ENCODE peak calls at places on chromosomes 12 and 14, in ten cellular contexts. M is Peyer's patch; T is GM23248; U is left ventricle myocardium inferior; C is fibroblast of lung; W is CD8-positive, alpha-beta T cell; P is cardiac muscle cell; N is pancreas; K is keratinocyte; A is mesendoderm. V is an unnamed sample. For H3K27me3 and H3K4me1, the result is how much of the 10 kb centered on the place peaks cover.

GRCh38 chr12:113007166-113007565 is 28.8 kb downstream of the OAS2 start:
- DNase-seq in M (no peak), T (peak), U (no peak), C (peak), W (no peak), P (peak), N (no peak), K (no peak), A (no peak), V (no peak)

GRCh38 chr12:97308576-97309198 is 153.9 kb upstream of the RMST start:
- DNase-seq in M (no peak), T (peak), U (no peak), C (peak), W (no peak), P (peak), N (no peak), K (peak), A (peak), V (peak)

GRCh38 chr12:30145351-30146017 is 361.7 kb upstream of the TMTC1 start:
- DNase-seq in M (no peak), T (no peak), U (no peak), C (peak), W (no peak), P (no peak), N (no peak), K (no peak), A (no peak), V (no peak)

GRCh38 chr14:77638738-77639137 is 22.3 kb upstream of the SPTLC2 start:
- DNase-seq in M (no peak), T (peak), U (no peak), C (peak), W (no peak), P (peak), N (no peak), K (peak), A (no peak), V (no peak)

GRCh38 chr14:94388027-94388895 is at the start of gene SERPINA1:
- DNase-seq in M (peak), T (peak), U (no peak), C (peak), W (no peak), P (no peak), N (no peak), K (no peak), A (no peak), V (no peak)

GRCh38 chr14:49879683-49880204 is 13.1 kb upstream of the ARF6 start:
- DNase-seq in M (peak), T (peak), U (no peak), C (peak), W (peak), P (peak), N (no peak), K (no peak), A (peak), V (peak)

GRCh38 chr12:56699020-56699661 is 11.1 kb upstream of the PTGES3 start:
- DNase-seq in M (no peak), T (no peak), U (no peak), C (no peak), W (no peak), P (peak), N (no peak), K (no peak), A (no peak), V (no peak)

GRCh38 chr12:132470417-132470816 is 19.5 kb upstream of the FBRSL1 start:
- DNase-seq in M (no peak), T (no peak), U (no peak), C (no peak), W (no peak), P (no peak), N (no peak), K (no peak), A (no peak), V (no peak)

GRCh38 chr14:96799489-96800056 is 2.4 kb downstream of the VRK1 start:
- DNase-seq in M (no peak), T (no peak), U (no peak), C (no peak), W (no peak), P (no peak), N (no peak), K (no peak), A (no peak), V (peak)

GRCh38 chr14:24334431-24335271 is at the start of gene ADCY4:
- DNase-seq in M (no peak), T (peak), U (peak), C (no peak), W (no peak), P (peak), N (peak), K (no peak), A (no peak), V (no peak)

GRCh38 chr12:48750215-48750614 is 33.7 kb upstream of the CCNT1 start:
- DNase-seq in M (no peak), T (peak), U (no peak), C (peak), W (no peak), P (no peak), N (no peak), K (no peak), A (no peak), V (no peak)

GRCh38 chr14:44759263-44759662 is 202.5 kb downstream of the KLHL28 start:
- DNase-seq in M (no peak), T (no peak), U (no peak), C (no peak), W (no peak), P (peak), N (no peak), K (no peak), A (no peak), V (peak)

GRCh38 chr12:13277278-13277677 is 80.8 kb downstream of the EMP1 start:
- DNase-seq in M (no peak), T (no peak), U (no peak), C (no peak), W (no peak), P (no peak), N (no peak), K (no peak), A (no peak), V (no peak)

GRCh38 chr14:74302160-74302628 is 540 bp downstream of the ABCD4 start:
- DNase-seq in M (no peak), T (peak), U (no peak), C (peak), W (no peak), P (peak), N (no peak), K (no peak), A (peak), V (peak)

GRCh38 chr12:108532061-108532848 is 17.2 kb downstream of the FICD start:
- DNase-seq in M (no peak), T (no peak), U (no peak), C (no peak), W (no peak), P (no peak), N (no peak), K (no peak), A (no peak), V (no peak)

GRCh38 chr14:89283327-89284060 is 133.5 kb downstream of the FOXN3 start:
- DNase-seq in M (no peak), T (no peak), U (no peak), C (no peak), W (no peak), P (no peak), N (no peak), K (no peak), A (no peak), V (no peak)

GRCh38 chr12:50862316-50862715 is 19.6 kb downstream of the TMPRSS12 start:
- DNase-seq in M (no peak), T (peak), U (no peak), C (peak), W (no peak), P (peak), N (no peak), K (peak), A (no peak), V (no peak)

GRCh38 chr14:51093371-51094281 is 1.3 kb downstream of the TRIM9 start:
- DNase-seq in M (peak), T (no peak), U (peak), C (peak), W (peak), P (peak), N (peak), K (no peak), A (peak), V (peak)

GRCh38 chr12:82696543-82696942 is 9.8 kb downstream of the TMTC2 start:
- DNase-seq in M (no peak), T (no peak), U (no peak), C (no peak), W (no peak), P (no peak), N (no peak), K (no peak), A (no peak), V (no peak)

GRCh38 chr12:25677180-25677937 is 124.3 kb upstream of the LMNTD1 start:
- DNase-seq in M (no peak), T (peak), U (no peak), C (peak), W (no peak), P (peak), N (no peak), K (no peak), A (no peak), V (no peak)

GRCh38 chr14:49982522-49982951 is 89.7 kb downstream of the ARF6 start:
- DNase-seq in M (peak), T (peak), U (no peak), C (peak), W (no peak), P (peak), N (no peak), K (no peak), A (no peak), V (no peak)

GRCh38 chr12:54368709-54369596 is 4.7 kb upstream of the GPR84 start:
- DNase-seq in M (peak), T (peak), U (peak), C (peak), W (peak), P (peak), N (peak), K (no peak), A (peak), V (peak)
- H3K4me3 ChIP-seq in M (peak), T (peak), U (peak), C (peak), W (no peak), P (no peak), N (no peak), K (no peak), A (no peak), V (no peak)

GRCh38 chr14:65169351-65169750 is 67.0 kb upstream of the MAX start:
- DNase-seq in M (no peak), T (peak), U (no peak), C (peak), W (no peak), P (peak), N (no peak), K (no peak), A (no peak), V (no peak)

GRCh38 chr14:65164825-65165135 is 62.5 kb upstream of the MAX start:
- DNase-seq in M (no peak), T (no peak), U (no peak), C (no peak), W (no peak), P (no peak), N (no peak), K (no peak), A (no peak), V (no peak)

GRCh38 chr14:65164068-65164824 is 61.9 kb upstream of the MAX start:
- DNase-seq in M (no peak), T (peak), U (no peak), C (no peak), W (no peak), P (peak), N (no peak), K (no peak), A (peak), V (peak)

GRCh38 chr14:65168840-65169239 is 66.5 kb upstream of the MAX start:
- DNase-seq in M (no peak), T (peak), U (no peak), C (no peak), W (no peak), P (peak), N (no peak), K (no peak), A (peak), V (no peak)

GRCh38 chr14:65167072-65167645 is 64.8 kb upstream of the MAX start:
- DNase-seq in M (no peak), T (peak), U (no peak), C (no peak), W (no peak), P (no peak), N (no peak), K (no peak), A (peak), V (no peak)
- H3K27me3 ChIP-seq in M (under half), T (under half), U (under half), C (under half), W (under half), P (under half), N (under half), K (under half), A (under half), V (under half)

GRCh38 chr12:6605425-6606330 is 1.5 kb downstream of the CHD4 start:
- DNase-seq in M (no peak), T (peak), U (peak), C (peak), W (no peak), P (peak), N (peak), K (no peak), A (peak), V (no peak)
- H3K4me1 ChIP-seq in M (under half), T (under half), U (half or more), C (under half), W (half or more), P (under half), N (under half), K (under half), A (under half), V (under half)

GRCh38 chr12:79547735-79548347 is 142.9 kb downstream of the PAWR start:
- DNase-seq in M (peak), T (peak), U (no peak), C (peak), W (no peak), P (peak), N (no peak), K (no peak), A (peak), V (peak)
- H3K4me3 ChIP-seq in M (no peak), T (peak), U (no peak), C (no peak), W (no peak), P (no peak), N (no peak), K (no peak), A (no peak), V (no peak)

GRCh38 chr12:46843811-46844210 is 18.0 kb upstream of the SLC38A4 start:
- DNase-seq in M (no peak), T (peak), U (no peak), C (no peak), W (no peak), P (peak), N (no peak), K (no peak), A (no peak), V (no peak)
- H3K27me3 ChIP-seq in M (under half), T (under half), U (under half), C (under half), W (under half), P (under half), N (under half), K (under half), A (under half), V (under half)

GRCh38 chr12:14387472-14387871 is 22.0 kb downstream of the ATF7IP start:
- DNase-seq in M (no peak), T (no peak), U (no peak), C (no peak), W (no peak), P (no peak), N (no peak), K (no peak), A (no peak), V (no peak)

GRCh38 chr12:14390449-14390848 is 25.0 kb downstream of the ATF7IP start:
- DNase-seq in M (no peak), T (no peak), U (no peak), C (no peak), W (no peak), P (no peak), N (no peak), K (no peak), A (no peak), V (no peak)

GRCh38 chr12:14379508-14379907 is 14.0 kb downstream of the ATF7IP start:
- DNase-seq in M (no peak), T (no peak), U (no peak), C (no peak), W (no peak), P (no peak), N (no peak), K (no peak), A (no peak), V (no peak)

GRCh38 chr12:14390885-14391530 is 25.5 kb downstream of the ATF7IP start:
- DNase-seq in M (no peak), T (no peak), U (no peak), C (no peak), W (no peak), P (no peak), N (no peak), K (no peak), A (no peak), V (no peak)

GRCh38 chr12:14384783-14385638 is 19.5 kb downstream of the ATF7IP start:
- DNase-seq in M (peak), T (peak), U (no peak), C (peak), W (peak), P (peak), N (no peak), K (peak), A (peak), V (peak)
- H3K4me1 ChIP-seq in M (under half), T (under half), U (half or more), C (under half), W (half or more), P (under half), N (under half), K (under half), A (under half), V (under half)

GRCh38 chr14:73238262-73238852 is 1.1 kb downstream of the PAPLN start:
- DNase-seq in M (no peak), T (peak), U (no peak), C (peak), W (no peak), P (peak), N (no peak), K (no peak), A (peak), V (peak)
- H3K4me3 ChIP-seq in M (peak), T (peak), U (peak), C (peak), W (no peak), P (peak), N (peak), K (peak), A (no peak), V (peak)

GRCh38 chr14:101456246-101457159 is 104.8 kb upstream of the DIO3 start:
- DNase-seq in M (peak), T (no peak), U (no peak), C (no peak), W (no peak), P (no peak), N (peak), K (no peak), A (peak), V (no peak)

GRCh38 chr14:101453225-101453624 is 108.1 kb upstream of the DIO3 start:
- DNase-seq in M (no peak), T (no peak), U (no peak), C (no peak), W (no peak), P (no peak), N (no peak), K (no peak), A (no peak), V (no peak)

GRCh38 chr14:101451166-101451565 is 110.1 kb upstream of the DIO3 start:
- DNase-seq in M (no peak), T (no peak), U (no peak), C (no peak), W (no peak), P (no peak), N (no peak), K (no peak), A (no peak), V (no peak)

GRCh38 chr14:101457177-101457935 is 103.9 kb upstream of the DIO3 start:
- DNase-seq in M (peak), T (no peak), U (no peak), C (no peak), W (no peak), P (no peak), N (peak), K (no peak), A (no peak), V (no peak)

GRCh38 chr14:101454229-101454628 is 107.1 kb upstream of the DIO3 start:
- DNase-seq in M (peak), T (no peak), U (no peak), C (no peak), W (peak), P (no peak), N (no peak), K (no peak), A (no peak), V (no peak)
- H3K27me3 ChIP-seq in M (under half), T (under half), U (half or more), C (under half), W (under half), P (half or more), N (under half), K (under half), A (under half), V (under half)

DNA sequence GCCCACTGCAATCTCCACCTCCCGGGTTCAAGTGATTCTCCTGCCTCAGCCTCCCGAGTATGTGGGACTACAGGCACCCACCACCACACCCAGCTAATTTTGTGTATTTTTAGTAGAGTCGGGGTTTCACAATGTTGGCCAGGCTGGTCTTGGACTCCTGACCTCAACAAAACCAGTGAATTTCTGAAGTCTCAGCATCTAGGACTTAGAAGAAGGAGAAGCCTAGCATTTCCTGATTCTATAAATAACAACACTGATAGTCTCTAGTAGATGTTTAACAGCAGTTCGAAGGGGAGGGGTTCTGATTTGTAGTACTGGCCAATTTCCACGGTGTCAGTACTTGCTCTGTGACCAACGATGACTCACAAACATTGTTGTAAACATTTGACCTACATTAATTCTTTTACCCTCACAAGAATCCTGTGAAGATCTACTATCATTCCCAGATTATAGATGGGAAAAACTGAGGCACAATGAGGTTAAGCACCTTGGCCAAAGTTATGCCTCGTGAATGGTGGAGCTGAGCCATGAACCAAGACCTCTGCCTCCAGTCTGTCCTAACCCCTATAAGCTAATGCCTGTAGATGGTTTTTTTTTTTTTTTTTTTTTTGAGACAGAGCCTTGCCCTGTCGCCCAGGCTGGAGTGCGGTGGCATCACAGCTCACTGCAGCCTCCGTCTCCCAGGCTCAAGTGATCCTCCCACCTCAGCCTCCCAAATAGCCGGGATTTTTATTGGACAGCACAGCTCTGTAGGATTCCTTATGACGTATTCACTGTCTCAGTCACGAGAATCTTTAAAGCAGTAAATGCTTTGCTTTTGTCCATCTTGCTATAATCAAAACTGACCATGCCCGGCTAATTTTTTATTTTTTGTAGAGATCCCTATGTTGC is 5.2 kb downstream of the P2RX4 start:
- DNase-seq in M (peak), T (peak), U (no peak), C (peak), W (no peak), P (peak), N (no peak), K (no peak), A (no peak), V (no peak)
- H3K4me1 ChIP-seq in M (under half), T (under half), U (under half), C (under half), W (under half), P (under half), N (under half), K (under half), A (under half), V (under half)